ENCODE peak calls at places on chromosome X, in eight cellular contexts. C is Jurkat, Clone E6-1; N is DMS53; U is ecto neural progenitor cell; Y is activated gamma-delta T cell treated with Interleukin-2 at 50 U/mL for 16 hours; V is retinal pigment epithelial cell; X is hippocampal formation; Q is T-helper 17 cell. R is an unnamed sample.

GRCh38 chrX:123607270-123607669 is 125.6 kb downstream of the THOC2 start:
- DNase-seq in V (no peak), U (no peak), N (no peak), Q (no peak), Y (no peak), C (no peak), X (no peak), R (no peak)

GRCh38 chrX:3345281-3346081 is 971 bp downstream of the MXRA5 start:
- DNase-seq in Y (no peak), U (peak; percentile 73), V (peak; percentile 34), C (no peak), Q (no peak), N (no peak), X (no peak), R (no peak)

GRCh38 chrX:21723097-21723496 is 34.8 kb downstream of the SMPX start:
- DNase-seq in V (no peak), Y (no peak), N (no peak), C (no peak), U (no peak), Q (no peak), X (no peak), R (no peak)

GRCh38 chrX:12903646-12904045 is 2.8 kb upstream of the TLR8 start:
- DNase-seq in X (no peak), C (no peak), V (no peak), U (no peak), Y (no peak), Q (no peak), N (no peak), R (no peak)

GRCh38 chrX:139738581-139738980 is 30.6 kb upstream of the MCF2 start:
- DNase-seq in Q (no peak), X (no peak), V (no peak), U (no peak), C (no peak), N (peak; percentile 96), Y (no peak), R (no peak)

GRCh38 chrX:50941638-50942037 is 31.1 kb downstream of the BMP15 start:
- DNase-seq in C (no peak), V (no peak), Q (no peak), Y (no peak), U (peak; percentile 47), N (peak; percentile 20), X (no peak), R (no peak)

GRCh38 chrX:115968436-115969252 is 201.9 kb upstream of the AGTR2 start:
- DNase-seq in U (peak; percentile 83), C (no peak), N (peak; percentile 65), Y (no peak), V (no peak), X (peak; percentile 23), Q (no peak), R (no peak)

GRCh38 chrX:23937100-23937499 is 29.3 kb downstream of the CXorf58 start:
- DNase-seq in X (no peak), N (no peak), Y (no peak), C (no peak), U (no peak), Q (no peak), V (peak; percentile 16), R (no peak)

GRCh38 chrX:55787063-55787462 is 69.5 kb downstream of the RRAGB start:
- DNase-seq in X (no peak), Y (no peak), N (no peak), U (no peak), C (no peak), Q (no peak), V (no peak), R (no peak)

GRCh38 chrX:96774116-96774515 is 89.5 kb downstream of the DIAPH2 start:
- DNase-seq in N (no peak), C (no peak), X (no peak), U (no peak), Y (no peak), V (no peak), Q (no peak), R (no peak)

GRCh38 chrX:101957174-101957573 is 25.3 kb upstream of the ZMAT1 start:
- DNase-seq in X (no peak), N (no peak), C (no peak), Y (no peak), V (no peak), U (no peak), Q (no peak), R (no peak)

GRCh38 chrX:135740683-135741149 is 27.3 kb downstream of the CT45A3 start:
- DNase-seq in X (no peak), Q (no peak), Y (peak; percentile 12), V (no peak), N (no peak), C (peak; percentile 25), U (no peak), R (no peak)

GRCh38 chrX:50081282-50081955 is 119.4 kb downstream of the AKAP4 start:
- DNase-seq in V (no peak), Q (no peak), Y (no peak), C (no peak), X (peak; percentile 10), U (no peak), N (peak; percentile 70), R (no peak)

GRCh38 chrX:81280148-81280547 is 78.2 kb downstream of the SH3BGRL start:
- DNase-seq in V (no peak), Q (no peak), X (no peak), N (peak; percentile 2), U (no peak), C (no peak), Y (no peak), R (no peak)

GRCh38 chrX:135345328-135345645 is 36.0 kb downstream of the ETDC start:
- DNase-seq in V (no peak), Q (no peak), C (no peak), N (no peak), X (no peak), U (no peak), Y (no peak), R (no peak)

GRCh38 chrX:96971812-96972211 is 88.1 kb downstream of the RPA4 start:
- DNase-seq in Y (no peak), N (no peak), X (no peak), C (no peak), Q (no peak), V (no peak), U (no peak), R (no peak)

GRCh38 chrX:47129879-47130358 is 14.6 kb downstream of the NDUFB11 start:
- DNase-seq in U (no peak), X (no peak), C (no peak), Q (no peak), Y (no peak), V (no peak), N (peak; percentile 41), R (no peak)

GRCh38 chrX:10166731-10167149 is 10.0 kb downstream of the CLCN4 start:
- DNase-seq in C (no peak), Q (no peak), N (no peak), V (no peak), U (no peak), Y (no peak), X (peak; percentile 53), R (no peak)

GRCh38 chrX:13432776-13433605 is 113.1 kb upstream of the ATXN3L start:
- DNase-seq in Q (no peak), U (no peak), V (no peak), C (no peak), X (no peak), N (no peak), Y (no peak), R (no peak)

GRCh38 chrX:32995427-32995826 is 215.9 kb downstream of the DMD start:
- DNase-seq in C (no peak), Q (no peak), Y (no peak), V (no peak), X (no peak), U (no peak), N (no peak), R (no peak)

GRCh38 chrX:110180928-110181310 is 137.0 kb downstream of the AMMECR1 start:
- DNase-seq in V (no peak), Y (no peak), Q (no peak), N (no peak), X (no peak), C (no peak), U (no peak), R (no peak)

GRCh38 chrX:82813671-82814078 is 694.4 kb upstream of the POU3F4 start:
- DNase-seq in V (peak; percentile 62), Y (no peak), Q (no peak), X (no peak), U (no peak), C (no peak), N (peak; percentile 87), R (no peak)

GRCh38 chrX:115957862-115958490 is 212.6 kb upstream of the AGTR2 start:
- DNase-seq in U (no peak), N (peak; percentile 73), C (no peak), X (no peak), Y (no peak), Q (no peak), V (no peak), R (no peak)

GRCh38 chrX:67555578-67556203 is 11.9 kb downstream of the AR start:
- DNase-seq in Q (no peak), Y (no peak), X (no peak), U (peak; percentile 45), V (no peak), C (peak; percentile 0), N (peak; percentile 63), R (no peak)

GRCh38 chrX:51257490-51257889 is 75.1 kb upstream of the NUDT10 start:
- DNase-seq in U (no peak), X (no peak), N (no peak), C (no peak), Y (no peak), Q (no peak), V (no peak), R (no peak)